ENCODE peak calls at places on chromosomes 13 and 19, in six cellular contexts. V is NCI-H1436; Y is NCI-H2081; S is kidney; K is D341Med; N is naive thymus-derived CD8-positive, alpha-beta T cell. X is an unnamed sample.

GRCh38 chr19:3366761-3367571 is 583 bp downstream of the NFIC start:
- DNase-seq in V (no peak), Y (no peak), S (peak; percentile 89), K (peak; percentile 71), N (no peak), X (no peak)

GRCh38 chr19:11639245-11639601 is 41.9 kb downstream of the ZNF627 start:
- DNase-seq in V (no peak), Y (no peak), S (no peak), K (no peak), N (no peak), X (no peak)

GRCh38 chr13:49676581-49677298 is 14.5 kb downstream of the EBPL start:
- DNase-seq in V (no peak), Y (no peak), S (no peak), K (no peak), N (no peak), X (no peak)

GRCh38 chr19:50379602-50380001 is 3.3 kb downstream of the NR1H2 start:
- DNase-seq in V (no peak), Y (no peak), S (no peak), K (no peak), N (no peak), X (no peak)

GRCh38 chr19:48918801-48919247 is 14.7 kb upstream of the DHDH start:
- DNase-seq in V (peak; percentile 17), Y (no peak), S (no peak), K (peak; percentile 76), N (no peak), X (no peak)

GRCh38 chr13:25059943-25060342 is 36.0 kb upstream of the PABPC3 start:
- DNase-seq in V (no peak), Y (no peak), S (no peak), K (no peak), N (no peak), X (no peak)

GRCh38 chr19:6710273-6711077 is 10.0 kb downstream of the C3 start:
- DNase-seq in V (no peak), Y (no peak), S (peak; percentile 69), K (peak; percentile 59), N (peak; percentile 12), X (no peak)

GRCh38 chr19:33862991-33863390 is 66.3 kb downstream of the KCTD15 start:
- DNase-seq in V (no peak), Y (no peak), S (no peak), K (no peak), N (no peak), X (no peak)

X was measured in B cell.